ENCODE peak calls at places on chromosomes 6 and 20, in ten cellular contexts. One of them, this sample, is unnamed.

GRCh38 chr6:11851405-11851804 is 72.8 kb upstream of the ADTRP start:
- DNase-seq in nephron progenitor cell: no peak
- DNase-seq in NCI-H2171: no peak
- DNase-seq in glutamatergic neuron: no peak
- DNase-seq in AML-193: no peak
- DNase-seq in Right ventricle myocardium superior: no peak
- DNase-seq in activated CD8-positive, alpha-beta memory T cell treated with anti-CD3 and anti-CD28 coated beads, Interleukin-2, amount 10 ng/mL, durations not matched to agents 7 days and 5 days: no peak
- DNase-seq in nucleus accumbens: no peak
- DNase-seq in endothelial cell: no peak
- DNase-seq in ecto neural progenitor cell: no peak
- DNase-seq in this sample: no peak

GRCh38 chr6:132648356-132648755 is 10.6 kb downstream of the TAAR1 start:
- DNase-seq in Right ventricle myocardium superior: no peak
- DNase-seq in ecto neural progenitor cell: no peak
- DNase-seq in endothelial cell: no peak
- DNase-seq in glutamatergic neuron: no peak
- DNase-seq in AML-193: peak
- DNase-seq in nephron progenitor cell: no peak
- DNase-seq in nucleus accumbens: no peak
- DNase-seq in activated CD8-positive, alpha-beta memory T cell treated with anti-CD3 and anti-CD28 coated beads, Interleukin-2, amount 10 ng/mL, durations not matched to agents 7 days and 5 days: peak
- DNase-seq in NCI-H2171: no peak
- DNase-seq in this sample: no peak

GRCh38 chr6:75748743-75749538 is at the start of gene MYO6:
- DNase-seq in nucleus accumbens: peak
- DNase-seq in NCI-H2171: peak
- DNase-seq in nephron progenitor cell: peak
- DNase-seq in AML-193: no peak
- DNase-seq in endothelial cell: peak
- DNase-seq in glutamatergic neuron: peak
- DNase-seq in activated CD8-positive, alpha-beta memory T cell treated with anti-CD3 and anti-CD28 coated beads, Interleukin-2, amount 10 ng/mL, durations not matched to agents 7 days and 5 days: peak
- DNase-seq in ecto neural progenitor cell: peak
- DNase-seq in Right ventricle myocardium superior: peak
- DNase-seq in this sample: peak

GRCh38 chr6:111992851-111993250 is 61.1 kb upstream of the CCN6 start:
- DNase-seq in glutamatergic neuron: no peak
- DNase-seq in nucleus accumbens: no peak
- DNase-seq in AML-193: no peak
- DNase-seq in activated CD8-positive, alpha-beta memory T cell treated with anti-CD3 and anti-CD28 coated beads, Interleukin-2, amount 10 ng/mL, durations not matched to agents 7 days and 5 days: peak
- DNase-seq in Right ventricle myocardium superior: no peak
- DNase-seq in ecto neural progenitor cell: no peak
- DNase-seq in nephron progenitor cell: no peak
- DNase-seq in endothelial cell: no peak
- DNase-seq in NCI-H2171: no peak
- DNase-seq in this sample: no peak

GRCh38 chr6:47106216-47106615 is 64.1 kb upstream of the ADGRF1 start:
- DNase-seq in Right ventricle myocardium superior: no peak
- DNase-seq in nucleus accumbens: no peak
- DNase-seq in endothelial cell: no peak
- DNase-seq in ecto neural progenitor cell: no peak
- DNase-seq in glutamatergic neuron: no peak
- DNase-seq in AML-193: no peak
- DNase-seq in NCI-H2171: no peak
- DNase-seq in nephron progenitor cell: no peak
- DNase-seq in activated CD8-positive, alpha-beta memory T cell treated with anti-CD3 and anti-CD28 coated beads, Interleukin-2, amount 10 ng/mL, durations not matched to agents 7 days and 5 days: no peak
- DNase-seq in this sample: no peak

GRCh38 chr6:134630468-134631180 is 312.7 kb upstream of the SGK1 start:
- DNase-seq in glutamatergic neuron: no peak
- DNase-seq in activated CD8-positive, alpha-beta memory T cell treated with anti-CD3 and anti-CD28 coated beads, Interleukin-2, amount 10 ng/mL, durations not matched to agents 7 days and 5 days: no peak
- DNase-seq in nucleus accumbens: no peak
- DNase-seq in nephron progenitor cell: no peak
- DNase-seq in NCI-H2171: no peak
- DNase-seq in Right ventricle myocardium superior: no peak
- DNase-seq in ecto neural progenitor cell: no peak
- DNase-seq in AML-193: peak
- DNase-seq in endothelial cell: no peak
- DNase-seq in this sample: peak

GRCh38 chr6:87941556-87942358 is 105.9 kb upstream of the SPACA1 start:
- DNase-seq in nucleus accumbens: no peak
- DNase-seq in endothelial cell: no peak
- DNase-seq in nephron progenitor cell: no peak
- DNase-seq in Right ventricle myocardium superior: no peak
- DNase-seq in AML-193: no peak
- DNase-seq in NCI-H2171: no peak
- DNase-seq in glutamatergic neuron: no peak
- DNase-seq in activated CD8-positive, alpha-beta memory T cell treated with anti-CD3 and anti-CD28 coated beads, Interleukin-2, amount 10 ng/mL, durations not matched to agents 7 days and 5 days: no peak
- DNase-seq in ecto neural progenitor cell: no peak
- DNase-seq in this sample: no peak

GRCh38 chr6:166938150-166938549 is 18.2 kb downstream of the RNASET2 start:
- DNase-seq in ecto neural progenitor cell: no peak
- DNase-seq in Right ventricle myocardium superior: no peak
- DNase-seq in nucleus accumbens: no peak
- DNase-seq in activated CD8-positive, alpha-beta memory T cell treated with anti-CD3 and anti-CD28 coated beads, Interleukin-2, amount 10 ng/mL, durations not matched to agents 7 days and 5 days: no peak
- DNase-seq in AML-193: no peak
- DNase-seq in nephron progenitor cell: no peak
- DNase-seq in endothelial cell: no peak
- DNase-seq in NCI-H2171: no peak
- DNase-seq in glutamatergic neuron: no peak
- DNase-seq in this sample: no peak

GRCh38 chr6:157045831-157046454 is 268.8 kb downstream of the ARID1B start:
- DNase-seq in nephron progenitor cell: no peak
- DNase-seq in glutamatergic neuron: no peak
- DNase-seq in AML-193: peak
- DNase-seq in activated CD8-positive, alpha-beta memory T cell treated with anti-CD3 and anti-CD28 coated beads, Interleukin-2, amount 10 ng/mL, durations not matched to agents 7 days and 5 days: no peak
- DNase-seq in NCI-H2171: no peak
- DNase-seq in ecto neural progenitor cell: no peak
- DNase-seq in Right ventricle myocardium superior: no peak
- DNase-seq in nucleus accumbens: no peak
- DNase-seq in endothelial cell: no peak
- DNase-seq in this sample: no peak

GRCh38 chr6:121881974-121882667 is 446.7 kb downstream of the GJA1 start:
- DNase-seq in nucleus accumbens: no peak
- DNase-seq in activated CD8-positive, alpha-beta memory T cell treated with anti-CD3 and anti-CD28 coated beads, Interleukin-2, amount 10 ng/mL, durations not matched to agents 7 days and 5 days: no peak
- DNase-seq in glutamatergic neuron: no peak
- DNase-seq in NCI-H2171: no peak
- DNase-seq in AML-193: no peak
- DNase-seq in nephron progenitor cell: no peak
- DNase-seq in ecto neural progenitor cell: no peak
- DNase-seq in Right ventricle myocardium superior: no peak
- DNase-seq in endothelial cell: no peak
- DNase-seq in this sample: no peak

GRCh38 chr6:25852756-25853155 is 20.9 kb upstream of the SLC17A1 start:
- DNase-seq in Right ventricle myocardium superior: no peak
- DNase-seq in ecto neural progenitor cell: no peak
- DNase-seq in glutamatergic neuron: no peak
- DNase-seq in activated CD8-positive, alpha-beta memory T cell treated with anti-CD3 and anti-CD28 coated beads, Interleukin-2, amount 10 ng/mL, durations not matched to agents 7 days and 5 days: no peak
- DNase-seq in nucleus accumbens: no peak
- DNase-seq in NCI-H2171: no peak
- DNase-seq in AML-193: no peak
- DNase-seq in endothelial cell: no peak
- DNase-seq in nephron progenitor cell: no peak
- DNase-seq in this sample: no peak

GRCh38 chr20:6450841-6451240 is 316.6 kb upstream of the BMP2 start:
- DNase-seq in AML-193: no peak
- DNase-seq in endothelial cell: no peak
- DNase-seq in NCI-H2171: no peak
- DNase-seq in nucleus accumbens: no peak
- DNase-seq in Right ventricle myocardium superior: no peak
- DNase-seq in ecto neural progenitor cell: no peak
- DNase-seq in activated CD8-positive, alpha-beta memory T cell treated with anti-CD3 and anti-CD28 coated beads, Interleukin-2, amount 10 ng/mL, durations not matched to agents 7 days and 5 days: no peak
- DNase-seq in nephron progenitor cell: no peak
- DNase-seq in glutamatergic neuron: no peak
- DNase-seq in this sample: no peak

GRCh38 chr6:141552031-141552430 is 580.7 kb upstream of the GJE1 start:
- DNase-seq in glutamatergic neuron: no peak
- DNase-seq in nephron progenitor cell: no peak
- DNase-seq in AML-193: no peak
- DNase-seq in endothelial cell: no peak
- DNase-seq in Right ventricle myocardium superior: no peak
- DNase-seq in ecto neural progenitor cell: no peak
- DNase-seq in activated CD8-positive, alpha-beta memory T cell treated with anti-CD3 and anti-CD28 coated beads, Interleukin-2, amount 10 ng/mL, durations not matched to agents 7 days and 5 days: no peak
- DNase-seq in nucleus accumbens: no peak
- DNase-seq in NCI-H2171: no peak
- DNase-seq in this sample: no peak

GRCh38 chr6:128350416-128351254 is 169.8 kb downstream of the PTPRK start:
- DNase-seq in endothelial cell: no peak
- DNase-seq in glutamatergic neuron: no peak
- DNase-seq in Right ventricle myocardium superior: no peak
- DNase-seq in AML-193: no peak
- DNase-seq in activated CD8-positive, alpha-beta memory T cell treated with anti-CD3 and anti-CD28 coated beads, Interleukin-2, amount 10 ng/mL, durations not matched to agents 7 days and 5 days: no peak
- DNase-seq in NCI-H2171: no peak
- DNase-seq in nucleus accumbens: no peak
- DNase-seq in ecto neural progenitor cell: no peak
- DNase-seq in nephron progenitor cell: no peak
- DNase-seq in this sample: no peak

GRCh38 chr6:169250660-169251059 is 3.0 kb downstream of the THBS2 start:
- DNase-seq in nucleus accumbens: peak
- DNase-seq in NCI-H2171: no peak
- DNase-seq in activated CD8-positive, alpha-beta memory T cell treated with anti-CD3 and anti-CD28 coated beads, Interleukin-2, amount 10 ng/mL, durations not matched to agents 7 days and 5 days: no peak
- DNase-seq in endothelial cell: no peak
- DNase-seq in ecto neural progenitor cell: no peak
- DNase-seq in Right ventricle myocardium superior: no peak
- DNase-seq in glutamatergic neuron: no peak
- DNase-seq in AML-193: no peak
- DNase-seq in nephron progenitor cell: no peak
- DNase-seq in this sample: no peak

GRCh38 chr6:56521988-56522387 is 120.7 kb downstream of the DST start:
- DNase-seq in nephron progenitor cell: no peak
- DNase-seq in Right ventricle myocardium superior: no peak
- DNase-seq in NCI-H2171: no peak
- DNase-seq in ecto neural progenitor cell: no peak
- DNase-seq in endothelial cell: no peak
- DNase-seq in nucleus accumbens: no peak
- DNase-seq in glutamatergic neuron: no peak
- DNase-seq in activated CD8-positive, alpha-beta memory T cell treated with anti-CD3 and anti-CD28 coated beads, Interleukin-2, amount 10 ng/mL, durations not matched to agents 7 days and 5 days: no peak
- DNase-seq in AML-193: no peak
- DNase-seq in this sample: no peak

GRCh38 chr20:44750081-44750805 is 4.6 kb downstream of the KCNK15 start:
- DNase-seq in nephron progenitor cell: no peak
- DNase-seq in nucleus accumbens: no peak
- DNase-seq in AML-193: no peak
- DNase-seq in endothelial cell: no peak
- DNase-seq in ecto neural progenitor cell: no peak
- DNase-seq in NCI-H2171: no peak
- DNase-seq in glutamatergic neuron: no peak
- DNase-seq in Right ventricle myocardium superior: no peak
- DNase-seq in activated CD8-positive, alpha-beta memory T cell treated with anti-CD3 and anti-CD28 coated beads, Interleukin-2, amount 10 ng/mL, durations not matched to agents 7 days and 5 days: no peak
- DNase-seq in this sample: no peak

GRCh38 chr20:438581-439469 is 23.5 kb downstream of the TBC1D20 start:
- DNase-seq in activated CD8-positive, alpha-beta memory T cell treated with anti-CD3 and anti-CD28 coated beads, Interleukin-2, amount 10 ng/mL, durations not matched to agents 7 days and 5 days: peak
- DNase-seq in ecto neural progenitor cell: no peak
- DNase-seq in nephron progenitor cell: no peak
- DNase-seq in endothelial cell: no peak
- DNase-seq in glutamatergic neuron: no peak
- DNase-seq in nucleus accumbens: no peak
- DNase-seq in AML-193: peak
- DNase-seq in NCI-H2171: no peak
- DNase-seq in Right ventricle myocardium superior: peak
- DNase-seq in this sample: no peak

GRCh38 chr20:11445891-11446290 is 471.8 kb upstream of the BTBD3 start:
- DNase-seq in Right ventricle myocardium superior: no peak
- DNase-seq in ecto neural progenitor cell: no peak
- DNase-seq in AML-193: no peak
- DNase-seq in nephron progenitor cell: no peak
- DNase-seq in nucleus accumbens: no peak
- DNase-seq in glutamatergic neuron: no peak
- DNase-seq in NCI-H2171: no peak
- DNase-seq in endothelial cell: no peak
- DNase-seq in activated CD8-positive, alpha-beta memory T cell treated with anti-CD3 and anti-CD28 coated beads, Interleukin-2, amount 10 ng/mL, durations not matched to agents 7 days and 5 days: no peak
- DNase-seq in this sample: no peak

GRCh38 chr20:57001126-57001767 is 265.2 kb downstream of the BMP7 start:
- DNase-seq in endothelial cell: no peak
- DNase-seq in ecto neural progenitor cell: no peak
- DNase-seq in glutamatergic neuron: no peak
- DNase-seq in nucleus accumbens: no peak
- DNase-seq in Right ventricle myocardium superior: no peak
- DNase-seq in AML-193: no peak
- DNase-seq in NCI-H2171: no peak
- DNase-seq in activated CD8-positive, alpha-beta memory T cell treated with anti-CD3 and anti-CD28 coated beads, Interleukin-2, amount 10 ng/mL, durations not matched to agents 7 days and 5 days: no peak
- DNase-seq in nephron progenitor cell: no peak
- DNase-seq in this sample: no peak

GRCh38 chr20:3494218-3494617 is 23.4 kb downstream of the ATRN start:
- DNase-seq in glutamatergic neuron: no peak
- DNase-seq in activated CD8-positive, alpha-beta memory T cell treated with anti-CD3 and anti-CD28 coated beads, Interleukin-2, amount 10 ng/mL, durations not matched to agents 7 days and 5 days: no peak
- DNase-seq in Right ventricle myocardium superior: no peak
- DNase-seq in nephron progenitor cell: no peak
- DNase-seq in endothelial cell: no peak
- DNase-seq in AML-193: no peak
- DNase-seq in ecto neural progenitor cell: no peak
- DNase-seq in NCI-H2171: no peak
- DNase-seq in nucleus accumbens: no peak
- DNase-seq in this sample: no peak

GRCh38 chr6:35026434-35027222 is 114.5 kb downstream of the TCP11 start:
- DNase-seq in nucleus accumbens: no peak
- DNase-seq in activated CD8-positive, alpha-beta memory T cell treated with anti-CD3 and anti-CD28 coated beads, Interleukin-2, amount 10 ng/mL, durations not matched to agents 7 days and 5 days: no peak
- DNase-seq in NCI-H2171: no peak
- DNase-seq in endothelial cell: no peak
- DNase-seq in ecto neural progenitor cell: no peak
- DNase-seq in nephron progenitor cell: no peak
- DNase-seq in AML-193: no peak
- DNase-seq in glutamatergic neuron: no peak
- DNase-seq in Right ventricle myocardium superior: no peak
- DNase-seq in this sample: no peak

GRCh38 chr20:650954-651353 is 2.0 kb downstream of the SRXN1 start:
- DNase-seq in AML-193: no peak
- DNase-seq in nucleus accumbens: no peak
- DNase-seq in endothelial cell: no peak
- DNase-seq in nephron progenitor cell: no peak
- DNase-seq in activated CD8-positive, alpha-beta memory T cell treated with anti-CD3 and anti-CD28 coated beads, Interleukin-2, amount 10 ng/mL, durations not matched to agents 7 days and 5 days: no peak
- DNase-seq in NCI-H2171: no peak
- DNase-seq in glutamatergic neuron: no peak
- DNase-seq in ecto neural progenitor cell: no peak
- DNase-seq in Right ventricle myocardium superior: peak
- DNase-seq in this sample: no peak

GRCh38 chr6:158575550-158575949 is 15.7 kb downstream of the TMEM181 start:
- DNase-seq in nephron progenitor cell: no peak
- DNase-seq in AML-193: no peak
- DNase-seq in NCI-H2171: no peak
- DNase-seq in ecto neural progenitor cell: no peak
- DNase-seq in endothelial cell: no peak
- DNase-seq in nucleus accumbens: no peak
- DNase-seq in glutamatergic neuron: no peak
- DNase-seq in activated CD8-positive, alpha-beta memory T cell treated with anti-CD3 and anti-CD28 coated beads, Interleukin-2, amount 10 ng/mL, durations not matched to agents 7 days and 5 days: no peak
- DNase-seq in Right ventricle myocardium superior: no peak
- DNase-seq in this sample: no peak

GRCh38 chr6:150741633-150742200 is 123.8 kb upstream of the MTHFD1L start:
- DNase-seq in nephron progenitor cell: no peak
- DNase-seq in ecto neural progenitor cell: no peak
- DNase-seq in activated CD8-positive, alpha-beta memory T cell treated with anti-CD3 and anti-CD28 coated beads, Interleukin-2, amount 10 ng/mL, durations not matched to agents 7 days and 5 days: no peak
- DNase-seq in Right ventricle myocardium superior: no peak
- DNase-seq in endothelial cell: peak
- DNase-seq in AML-193: peak
- DNase-seq in nucleus accumbens: no peak
- DNase-seq in NCI-H2171: no peak
- DNase-seq in glutamatergic neuron: peak
- DNase-seq in this sample: peak

GRCh38 chr6:145749632-145750031 is 14.3 kb upstream of the EPM2A start:
- DNase-seq in ecto neural progenitor cell: no peak
- DNase-seq in nucleus accumbens: no peak
- DNase-seq in nephron progenitor cell: no peak
- DNase-seq in endothelial cell: no peak
- DNase-seq in activated CD8-positive, alpha-beta memory T cell treated with anti-CD3 and anti-CD28 coated beads, Interleukin-2, amount 10 ng/mL, durations not matched to agents 7 days and 5 days: no peak
- DNase-seq in AML-193: peak
- DNase-seq in Right ventricle myocardium superior: no peak
- DNase-seq in glutamatergic neuron: no peak
- DNase-seq in NCI-H2171: no peak
- DNase-seq in this sample: no peak

GRCh38 chr20:62387219-62387913 is 463 bp downstream of the RPS21 start:
- DNase-seq in glutamatergic neuron: no peak
- DNase-seq in AML-193: no peak
- DNase-seq in ecto neural progenitor cell: no peak
- DNase-seq in Right ventricle myocardium superior: no peak
- DNase-seq in nucleus accumbens: no peak
- DNase-seq in NCI-H2171: no peak
- DNase-seq in endothelial cell: no peak
- DNase-seq in activated CD8-positive, alpha-beta memory T cell treated with anti-CD3 and anti-CD28 coated beads, Interleukin-2, amount 10 ng/mL, durations not matched to agents 7 days and 5 days: peak
- DNase-seq in nephron progenitor cell: no peak
- DNase-seq in this sample: no peak